ENCODE peak calls at places on chromosomes 11 and 22, in four cellular contexts. I, K, A and H are unnamed samples.

GRCh38 chr11:122709042-122709760 is 53.7 kb downstream of the UBASH3B start:
- DNase-seq in K (no peak), A (no peak), I (peak; percentile 12), H (peak; percentile 89)

GRCh38 chr11:71420455-71421241 is 27.5 kb downstream of the DHCR7 start:
- DNase-seq in K (peak; percentile 61), A (no peak), I (peak; percentile 63), H (peak; percentile 77)

GRCh38 chr11:79182794-79183193 is 258.0 kb downstream of the TENM4 start:
- DNase-seq in I (no peak), K (no peak), A (no peak), H (no peak)

GRCh38 chr11:99037057-99037456 is 16.3 kb downstream of the CNTN5 start:
- DNase-seq in A (no peak), K (no peak), I (no peak), H (no peak)

GRCh38 chr22:24883426-24883825 is 63.1 kb downstream of the LHFPL7 start:
- DNase-seq in K (no peak), I (no peak), A (no peak), H (no peak)

GRCh38 chr11:134468796-134469195 is 56.8 kb upstream of the B3GAT1 start:
- DNase-seq in I (no peak), K (no peak), A (no peak), H (no peak)

GRCh38 chr22:25482091-25482760 is 82.2 kb upstream of the GRK3 start:
- DNase-seq in K (no peak), I (no peak), A (no peak), H (no peak)

GRCh38 chr11:8389034-8389996 is 125.6 kb upstream of the LMO1 start:
- DNase-seq in K (no peak), A (no peak), I (no peak), H (peak; percentile 71)